ENCODE peak calls at places on chromosomes 11 and 22, in four cellular contexts. C, J, G and K are unnamed samples.

GRCh38 chr22:40396882-40397281 is 26.5 kb downstream of the SGSM3 start:
- DNase-seq in C (peak), J (peak), G (no peak), K (peak)

GRCh38 chr11:61082931-61083531 is 19.3 kb upstream of the CD5 start:
- DNase-seq in C (no peak), J (no peak), G (no peak), K (no peak)

GRCh38 chr11:129259950-129260349 is 67.8 kb upstream of the ARHGAP32 start:
- DNase-seq in C (peak), J (no peak), G (no peak), K (no peak)

GRCh38 chr11:33827206-33827605 is 52.9 kb upstream of the FBXO3 start:
- DNase-seq in C (no peak), J (no peak), G (no peak), K (no peak)

GRCh38 chr11:113670830-113671215 is 35.3 kb downstream of the TMPRSS5 start:
- DNase-seq in C (no peak), J (no peak), G (no peak), K (no peak)

GRCh38 chr22:40002935-40003715 is 8.4 kb downstream of the FAM83F start:
- DNase-seq in C (no peak), J (no peak), G (no peak), K (no peak)

GRCh38 chr22:48834404-48834803 is 993.3 kb downstream of the BRD1 start:
- DNase-seq in C (no peak), J (no peak), G (no peak), K (no peak)

GRCh38 chr22:48287031-48287430 is 1524.6 kb downstream of the TBC1D22A start:
- DNase-seq in C (no peak), J (no peak), G (no peak), K (no peak)

GRCh38 chr11:67418476-67419281 is 3.2 kb downstream of the CARNS1 start:
- DNase-seq in C (no peak), J (no peak), G (no peak), K (no peak)